ENCODE peak calls at places on chromosomes 4 and X, in ten cellular contexts. R is IMR-90, M is lung, V is colonic mucosa, L is MM.1S, B is ovary, W is endodermal cell, H is heart left ventricle, K is tibial artery, X is GM23248. Q is an unnamed sample. For H3K27me3 and H3K36me3, the result is how much of the 10 kb centered on the place peaks cover.

GRCh38 chrX:98795636-98796035 is 1614.4 kb downstream of the PCDH19 start:
- DNase-seq in R (no peak), M (no peak), V (no peak), L (no peak), B (no peak), W (no peak), H (no peak), K (no peak), X (peak), Q (no peak)

GRCh38 chr4:96342790-96343455 is 503.0 kb downstream of the PDHA2 start:
- DNase-seq in R (no peak), M (no peak), V (no peak), L (no peak), B (no peak), W (no peak), H (no peak), K (no peak), X (no peak), Q (peak)

GRCh38 chrX:119669424-119670037 is 23.4 kb downstream of the SEPTIN6 start:
- DNase-seq in R (peak), M (no peak), V (no peak), L (no peak), B (no peak), W (no peak), H (peak), K (no peak), X (peak), Q (no peak)

GRCh38 chrX:703466-704210 is 73.0 kb downstream of the SHOX start:
- DNase-seq in R (no peak), M (no peak), V (no peak), L (no peak), B (no peak), W (peak), H (no peak), K (no peak), X (peak), Q (no peak)

GRCh38 chr4:90127223-90127705 is at the start of gene CCSER1:
- DNase-seq in R (peak), M (peak), V (peak), L (peak), B (peak), W (peak), H (peak), K (peak), X (peak), Q (peak)

GRCh38 chr4:177519481-177520270 is 77.4 kb upstream of the AGA start:
- DNase-seq in R (peak), M (no peak), V (no peak), L (no peak), B (no peak), W (no peak), H (no peak), K (no peak), X (peak), Q (no peak)

GRCh38 chr4:85030156-85030555 is 63.7 kb upstream of the WDFY3 start:
- DNase-seq in R (no peak), M (no peak), V (no peak), L (no peak), B (no peak), W (no peak), H (no peak), K (no peak), X (no peak), Q (no peak)

GRCh38 chr4:90215286-90215685 is 88.1 kb downstream of the CCSER1 start:
- DNase-seq in R (no peak), M (no peak), V (no peak), L (peak), B (no peak), W (no peak), H (no peak), K (no peak), X (no peak), Q (no peak)

GRCh38 chr4:112521123-112522116 is 5.4 kb upstream of the NEUROG2 start:
- DNase-seq in R (no peak), M (no peak), V (no peak), L (no peak), B (no peak), W (peak), H (no peak), K (no peak), X (no peak), Q (peak)

GRCh38 chr4:173535932-173536331 is 5.9 kb upstream of the HAND2 start:
- DNase-seq in R (no peak), M (no peak), V (no peak), L (no peak), B (no peak), W (no peak), H (no peak), K (no peak), X (peak), Q (no peak)

GRCh38 chr4:173536808-173537429 is 6.9 kb upstream of the HAND2 start:
- DNase-seq in R (no peak), M (no peak), V (peak), L (peak), B (no peak), W (peak), H (no peak), K (no peak), X (peak), Q (peak)

GRCh38 chr4:173532725-173533511 is 2.9 kb upstream of the HAND2 start:
- DNase-seq in R (no peak), M (no peak), V (no peak), L (no peak), B (no peak), W (no peak), H (no peak), K (no peak), X (no peak), Q (peak)

GRCh38 chr4:173535165-173535737 is 5.2 kb upstream of the HAND2 start:
- DNase-seq in R (no peak), M (no peak), V (no peak), L (no peak), B (no peak), W (no peak), H (no peak), K (no peak), X (no peak), Q (no peak)

GRCh38 chr4:173534439-173534838 is 4.4 kb upstream of the HAND2 start:
- DNase-seq in R (no peak), M (no peak), V (no peak), L (no peak), B (no peak), W (no peak), H (no peak), K (no peak), X (peak), Q (no peak)
- H3K27me3 ChIP-seq in R (half or more), M (under half), V (half or more), L (under half), B (under half), W (half or more), H (under half), K (under half), X (under half), Q (half or more)

GRCh38 chr4:1239949-1240305 is 9.0 kb downstream of the CTBP1 start:
- DNase-seq in R (no peak), M (no peak), V (no peak), L (no peak), B (no peak), W (no peak), H (no peak), K (peak), X (no peak), Q (no peak)
- H3K36me3 ChIP-seq in R (half or more), M (under half), V (under half), L (under half), B (under half), W (under half), H (half or more), K (half or more), X (under half), Q (under half)

DNA sequence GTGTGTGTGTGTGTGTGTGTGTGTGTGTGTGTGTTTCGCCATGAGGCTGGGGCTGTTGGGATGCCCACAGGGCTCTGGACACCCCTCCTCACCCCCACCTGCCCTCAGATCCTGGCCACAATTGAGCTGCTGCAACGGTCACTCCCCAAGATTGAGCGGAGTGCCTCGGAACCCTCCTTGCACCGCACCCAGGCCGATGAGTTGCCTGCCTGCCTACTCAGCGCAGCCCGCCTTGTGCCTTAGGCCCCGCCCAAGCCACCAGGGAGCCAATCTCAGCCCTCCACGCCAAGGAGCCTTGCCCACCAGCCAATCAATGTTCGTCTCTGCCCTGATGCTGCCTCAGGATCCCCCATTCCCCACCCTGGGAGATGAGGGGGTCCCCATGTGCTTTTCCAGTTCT is 10.2 kb downstream of the ARAF start:
- DNase-seq in R (no peak), M (no peak), V (no peak), L (no peak), B (no peak), W (no peak), H (no peak), K (no peak), X (no peak), Q (peak)
- H3K27me3 ChIP-seq in R (under half), M (under half), V (under half), L (under half), B (under half), W (under half), H (under half), K (under half), X (under half), Q (under half)

DNA sequence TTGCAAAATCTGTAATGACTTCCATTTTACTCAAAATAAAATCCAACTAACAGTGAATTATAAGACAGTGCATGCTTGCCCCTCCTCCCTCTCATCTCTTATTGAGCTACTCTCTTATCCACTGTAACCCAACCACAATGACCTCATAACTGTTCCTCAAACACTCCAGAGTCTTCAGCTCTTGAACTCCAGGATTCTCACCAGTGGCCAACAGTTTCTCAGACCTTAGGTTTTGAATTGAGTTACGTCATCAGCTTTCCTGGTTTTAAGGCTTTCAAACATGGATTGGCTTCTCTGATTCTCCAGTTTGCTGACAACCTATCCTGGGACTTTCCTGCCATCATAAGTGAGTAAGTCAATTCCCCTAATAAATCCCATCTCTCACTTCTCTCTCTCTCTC is 938.3 kb downstream of the RAB28 start:
- DNase-seq in R (no peak), M (no peak), V (no peak), L (no peak), B (no peak), W (no peak), H (no peak), K (no peak), X (no peak), Q (no peak)
- H3K36me3 ChIP-seq in R (under half), M (under half), V (under half), L (under half), B (under half), W (under half), H (under half), K (under half), X (under half), Q (under half)

GRCh38 chr4:8893227-8893623 is 21.6 kb upstream of the HMX1 start:
- DNase-seq in R (no peak), M (no peak), V (no peak), L (no peak), B (no peak), W (peak), H (no peak), K (no peak), X (no peak), Q (peak)

GRCh38 chr4:8888856-8889255 is 17.2 kb upstream of the HMX1 start:
- DNase-seq in R (no peak), M (no peak), V (no peak), L (no peak), B (no peak), W (no peak), H (no peak), K (no peak), X (no peak), Q (no peak)

GRCh38 chr4:8891646-8892555 is 20.3 kb upstream of the HMX1 start:
- DNase-seq in R (no peak), M (no peak), V (no peak), L (no peak), B (no peak), W (peak), H (no peak), K (no peak), X (no peak), Q (peak)

GRCh38 chr4:8892556-8893226 is 21.1 kb upstream of the HMX1 start:
- DNase-seq in R (no peak), M (no peak), V (no peak), L (no peak), B (no peak), W (peak), H (no peak), K (no peak), X (no peak), Q (peak)

DNA sequence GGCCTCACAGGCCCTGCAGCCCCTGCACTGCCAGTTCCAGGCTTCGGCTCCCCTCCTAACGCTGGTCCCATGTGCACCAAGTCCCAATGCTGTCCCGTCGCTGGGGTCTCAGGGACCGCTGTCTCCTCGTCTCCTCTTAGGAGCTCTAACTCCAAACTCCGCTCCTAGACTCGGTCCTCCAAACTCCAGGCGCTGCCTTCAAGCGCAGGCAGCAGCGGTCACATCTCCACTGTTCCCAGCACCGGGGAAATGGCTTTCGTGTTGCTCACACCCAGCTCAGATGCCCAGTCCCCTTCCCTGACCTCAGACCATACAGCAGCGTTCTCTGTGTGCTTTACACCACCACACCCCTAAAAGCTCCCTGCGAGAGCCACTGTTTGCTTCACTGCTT is 19.6 kb upstream of the HMX1 start:
- DNase-seq in R (peak), M (no peak), V (no peak), L (no peak), B (no peak), W (peak), H (no peak), K (no peak), X (no peak), Q (peak)
- H3K27me3 ChIP-seq in R (under half), M (half or more), V (under half), L (half or more), B (under half), W (half or more), H (half or more), K (under half), X (under half), Q (half or more)

DNA sequence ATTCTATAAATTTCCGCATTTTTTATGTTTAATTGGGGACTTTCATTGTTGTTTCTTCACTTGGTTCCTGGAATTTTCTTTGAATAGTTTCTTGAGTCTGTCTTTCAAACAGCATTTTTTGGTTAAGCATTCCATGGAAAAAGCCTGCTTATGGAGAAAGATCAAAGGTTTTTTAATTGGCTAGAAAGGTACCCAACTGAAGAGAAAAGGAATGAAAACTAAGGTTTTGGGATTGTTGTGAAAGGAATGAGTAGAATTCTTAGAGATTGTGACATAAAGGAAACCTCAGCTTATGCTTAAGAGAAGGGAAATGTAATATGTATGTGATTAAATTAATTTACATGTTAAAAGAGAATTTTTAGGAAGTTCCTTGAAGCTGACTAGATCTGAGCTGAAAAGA is 82.8 kb downstream of the CCKAR start:
- DNase-seq in R (peak), M (no peak), V (no peak), L (no peak), B (no peak), W (no peak), H (no peak), K (no peak), X (peak), Q (no peak)
- H3K36me3 ChIP-seq in R (under half), M (under half), V (under half), L (under half), B (under half), W (half or more), H (under half), K (under half), X (under half), Q (under half)

GRCh38 chr4:8870647-8871416 is 807 bp downstream of the HMX1 start:
- DNase-seq in R (no peak), M (no peak), V (no peak), L (no peak), B (no peak), W (no peak), H (no peak), K (no peak), X (no peak), Q (peak)
- H3K27me3 ChIP-seq in R (half or more), M (half or more), V (half or more), L (half or more), B (under half), W (half or more), H (half or more), K (under half), X (under half), Q (half or more)

DNA sequence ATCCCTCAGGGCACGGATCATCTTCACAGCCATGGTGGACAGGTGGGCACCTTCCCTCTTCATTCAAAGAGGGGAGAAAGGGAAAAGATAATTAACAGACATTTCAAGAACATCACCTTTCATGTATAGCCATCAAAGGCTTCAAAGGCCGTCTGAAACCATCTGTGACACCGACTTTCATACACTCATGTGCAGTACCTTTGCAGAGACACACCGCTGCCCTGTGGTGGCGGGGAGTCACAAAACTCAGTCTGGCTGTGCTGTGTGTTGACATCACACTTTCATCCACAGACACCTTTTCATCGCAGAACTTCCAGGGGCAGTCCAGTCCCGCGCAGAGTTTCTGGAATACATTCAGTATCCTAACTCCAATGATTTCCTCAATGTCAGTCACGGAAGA is 47.6 kb upstream of the MTNR1A start:
- DNase-seq in R (no peak), M (no peak), V (no peak), L (no peak), B (no peak), W (no peak), H (no peak), K (no peak), X (no peak), Q (no peak)
- H3K36me3 ChIP-seq in R (half or more), M (under half), V (under half), L (under half), B (under half), W (half or more), H (half or more), K (half or more), X (half or more), Q (under half)